ENCODE peak calls at places on chromosomes 13 and 19, in six cellular contexts. E is breast epithelium; T is AG10803; W is WERI-Rb-1; A is activated CD8-positive, alpha-beta T cell treated with anti-CD3 and anti-CD28 coated beads for 36 hours; D is colonic mucosa. J is an unnamed sample.
A peak's percentile ranks its signal among the peaks of the same experiment; 100 is the strongest.

GRCh38 chr13:51451467-51452390 is 1.1 kb downstream of the INTS6 start:
- DNase-seq in A (peak; percentile 91), T (peak; percentile 65), D (peak; percentile 77), E (peak; percentile 58), W (peak; percentile 66), J (peak; percentile 72)

GRCh38 chr19:10929402-10929794 is 787 bp downstream of the TIMM29 start:
- DNase-seq in T (no peak), D (peak; percentile 43), W (no peak), A (peak; percentile 13), E (no peak), J (no peak)

GRCh38 chr13:53200498-53201453 is 172.2 kb downstream of the OLFM4 start:
- DNase-seq in D (peak; percentile 49), W (no peak), E (no peak), T (peak; percentile 7), A (peak; percentile 13), J (no peak)

GRCh38 chr13:26202365-26202972 is 19.6 kb downstream of the RNF6 start:
- DNase-seq in A (no peak), W (no peak), D (no peak), T (peak; percentile 35), E (no peak), J (no peak)

GRCh38 chr13:47036291-47037008 is 139.6 kb upstream of the HTR2A start:
- DNase-seq in A (no peak), T (no peak), E (no peak), W (no peak), D (no peak), J (peak; percentile 11)

GRCh38 chr19:30320466-30320865 is 51.7 kb upstream of the ZNF536 start:
- DNase-seq in T (no peak), W (no peak), D (no peak), E (no peak), A (no peak), J (no peak)

GRCh38 chr13:44306401-44307192 is 67.0 kb upstream of the SERP2 start:
- DNase-seq in W (peak; percentile 25), A (no peak), D (peak; percentile 58), T (peak; percentile 87), E (peak; percentile 66), J (peak; percentile 46)

GRCh38 chr13:97223711-97224461 is 1.8 kb downstream of the MBNL2 start:
- DNase-seq in D (peak; percentile 71), W (peak; percentile 60), A (peak; percentile 35), T (peak; percentile 95), E (peak; percentile 83), J (no peak)

GRCh38 chr19:8557637-8558238 is 19.5 kb downstream of the MYO1F start:
- DNase-seq in W (no peak), A (no peak), T (no peak), E (no peak), D (no peak), J (no peak)

GRCh38 chr19:52603558-52604207 is 33.6 kb downstream of the ZNF701 start:
- DNase-seq in E (no peak), T (peak; percentile 61), W (no peak), A (no peak), D (no peak), J (no peak)

GRCh38 chr13:42284068-42284467 is 12.1 kb downstream of the AKAP11 start:
- DNase-seq in D (no peak), E (no peak), T (no peak), A (no peak), W (no peak), J (no peak)

GRCh38 chr19:33388231-33388816 is 14.8 kb downstream of the CEBPG start:
- DNase-seq in T (peak; percentile 46), D (no peak), A (no peak), W (no peak), E (no peak), J (no peak)

GRCh38 chr13:44969858-44970484 is 19.3 kb downstream of the NUFIP1 start:
- DNase-seq in D (no peak), E (no peak), T (peak; percentile 68), A (no peak), W (no peak), J (no peak)

GRCh38 chr13:41668130-41668757 is 210.9 kb downstream of the RGCC start:
- DNase-seq in T (peak; percentile 95), E (peak; percentile 61), W (peak; percentile 29), D (peak; percentile 50), A (peak; percentile 45), J (peak; percentile 39)

GRCh38 chr13:51822106-51822840 is 18.3 kb upstream of the DHRS12 start:
- DNase-seq in T (no peak), E (no peak), W (peak; percentile 35), A (peak; percentile 53), D (no peak), J (no peak)

GRCh38 chr13:23695711-23696512 is 125.7 kb downstream of the TNFRSF19 start:
- DNase-seq in D (peak; percentile 34), E (no peak), A (peak; percentile 78), W (peak; percentile 65), T (no peak), J (no peak)

GRCh38 chr19:2769218-2769617 is 13.9 kb downstream of the SGTA start:
- DNase-seq in D (no peak), W (no peak), E (no peak), T (no peak), A (no peak), J (no peak)

GRCh38 chr19:49421039-49421877 is 2.0 kb downstream of the PTH2 start:
- DNase-seq in W (no peak), E (peak; percentile 54), D (peak; percentile 56), T (peak; percentile 43), A (peak; percentile 59), J (no peak)

GRCh38 chr13:93037780-93038179 is 188.8 kb upstream of the GPC6 start:
- DNase-seq in W (no peak), A (no peak), D (no peak), E (no peak), T (no peak), J (no peak)

GRCh38 chr19:55146078-55146647 is 2.8 kb downstream of the TNNT1 start:
- DNase-seq in D (peak; percentile 33), T (no peak), A (peak; percentile 49), W (peak; percentile 68), E (no peak), J (peak; percentile 67)

GRCh38 chr13:37621811-37622361 is 23.3 kb upstream of the POSTN start:
- DNase-seq in E (no peak), D (no peak), T (peak; percentile 99), W (no peak), A (no peak), J (no peak)

GRCh38 chr19:12272386-12272785 is 22.3 kb downstream of the ZNF44 start:
- DNase-seq in W (no peak), D (no peak), T (no peak), A (no peak), E (no peak), J (no peak)

GRCh38 chr19:51181913-51182419 is 39.9 kb downstream of the SIGLEC7 start:
- DNase-seq in T (no peak), D (no peak), W (no peak), A (peak; percentile 16), E (no peak), J (no peak)

GRCh38 chr13:68523838-68524424 is 1293.8 kb upstream of the PCDH9 start:
- DNase-seq in E (no peak), D (no peak), W (no peak), T (no peak), A (no peak), J (no peak)

GRCh38 chr19:10553087-10553667 is 9.5 kb downstream of the ATG4D start:
- DNase-seq in E (no peak), D (no peak), W (no peak), A (peak; percentile 33), T (no peak), J (no peak)

GRCh38 chr13:48806522-48806921 is 152.8 kb downstream of the CYSLTR2 start:
- DNase-seq in T (no peak), E (no peak), A (no peak), D (no peak), W (no peak), J (no peak)

GRCh38 chr19:13010992-13011652 is 15.8 kb downstream of the NFIX start:
- DNase-seq in E (no peak), A (peak; percentile 29), W (no peak), D (no peak), T (no peak), J (no peak)

GRCh38 chr13:111925146-111925875 is 141.6 kb upstream of the SOX1 start:
- DNase-seq in E (no peak), A (no peak), T (no peak), D (no peak), W (no peak), J (no peak)

GRCh38 chr13:94784066-94784465 is 71.7 kb upstream of the SOX21 start:
- DNase-seq in W (no peak), D (no peak), T (peak; percentile 16), A (no peak), E (no peak), J (no peak)

GRCh38 chr13:30806784-30807183 is 71.4 kb downstream of the ALOX5AP start:
- DNase-seq in A (no peak), E (no peak), T (peak; percentile 78), W (no peak), D (no peak), J (no peak)

GRCh38 chr19:17415107-17415506 is 4.7 kb upstream of the MVB12A start:
- DNase-seq in A (no peak), T (no peak), E (no peak), D (no peak), W (peak; percentile 83), J (no peak)

GRCh38 chr19:17409990-17410389 is 4.6 kb upstream of the BST2 start:
- DNase-seq in W (no peak), D (no peak), A (no peak), E (no peak), T (peak; percentile 37), J (no peak)

GRCh38 chr19:17406887-17407196 is 1.4 kb upstream of the BST2 start:
- DNase-seq in D (no peak), W (no peak), E (no peak), T (no peak), A (peak; percentile 15), J (no peak)

GRCh38 chr19:17414097-17414496 is 5.8 kb upstream of the MVB12A start:
- DNase-seq in E (no peak), W (no peak), T (no peak), A (no peak), D (no peak), J (no peak)

GRCh38 chr19:17411801-17412200 is 6.4 kb upstream of the BST2 start:
- DNase-seq in D (no peak), T (no peak), W (no peak), A (no peak), E (no peak), J (no peak)
- TF ChIP-seq CTCF in D (no peak), T (no peak), W (no peak), A (no peak), E (no peak), J (no peak)

GRCh38 chr19:19134687-19135158 is 3.6 kb downstream of the TMEM161A start:
- DNase-seq in W (no peak), D (peak; percentile 34), E (no peak), T (no peak), A (peak; percentile 60), J (no peak)
- TF ChIP-seq CTCF in W (no peak), D (no peak), E (no peak), T (no peak), A (no peak), J (no peak)

GRCh38 chr13:50189450-50189849 is 174.2 kb downstream of the KCNRG start:
- DNase-seq in E (no peak), T (no peak), W (no peak), A (peak; percentile 31), D (no peak), J (no peak)
- TF ChIP-seq CTCF in E (no peak), T (no peak), W (peak; percentile 3), A (peak; percentile 17), D (no peak), J (no peak)

GRCh38 chr13:101049166-101049850 is 367.0 kb downstream of the NALCN start:
- DNase-seq in T (no peak), E (no peak), W (no peak), D (no peak), A (no peak), J (no peak)
- TF ChIP-seq CTCF in T (no peak), E (no peak), W (no peak), D (no peak), A (no peak), J (no peak)

GRCh38 chr19:15479391-15480345 is at the start of gene PGLYRP2:
- DNase-seq in W (no peak), A (peak; percentile 33), E (peak; percentile 73), D (no peak), T (no peak), J (peak; percentile 42)
- TF ChIP-seq CTCF in W (no peak), A (no peak), E (peak; percentile 58), D (no peak), T (no peak), J (no peak)

J was measured in Calu3.